ENCODE peak calls at places on chromosomes 1 and 21, in seven cellular contexts. One of them, this sample, is unnamed.
A peak's percentile ranks its signal among the peaks of the same experiment; 100 is the strongest.

GRCh38 chr1:96979287-96979686 is 257.7 kb downstream of the PTBP2 start:
- DNase-seq in neural progenitor cell: no peak
- DNase-seq in aorta: no peak
- DNase-seq in mesendoderm: no peak
- DNase-seq in heart left ventricle: no peak
- DNase-seq in transverse colon: no peak
- DNase-seq in suprapubic skin: no peak
- DNase-seq in this sample: no peak

GRCh38 chr1:36342426-36343185 is 19.2 kb upstream of the EVA1B start:
- DNase-seq in transverse colon: peak; percentile 65
- DNase-seq in aorta: peak; percentile 77
- DNase-seq in suprapubic skin: no peak
- DNase-seq in heart left ventricle: peak; percentile 53
- DNase-seq in mesendoderm: peak; percentile 53
- DNase-seq in neural progenitor cell: peak; percentile 62
- DNase-seq in this sample: no peak

GRCh38 chr1:62307516-62308492 is 11.4 kb downstream of the KANK4 start:
- DNase-seq in suprapubic skin: no peak
- DNase-seq in mesendoderm: peak; percentile 43
- DNase-seq in aorta: no peak
- DNase-seq in neural progenitor cell: no peak
- DNase-seq in heart left ventricle: no peak
- DNase-seq in transverse colon: no peak
- DNase-seq in this sample: no peak

GRCh38 chr1:1422465-1423244 is 1.6 kb upstream of the ANKRD65 start:
- DNase-seq in mesendoderm: peak; percentile 99
- DNase-seq in transverse colon: no peak
- DNase-seq in suprapubic skin: no peak
- DNase-seq in heart left ventricle: peak; percentile 23
- DNase-seq in neural progenitor cell: no peak
- DNase-seq in aorta: peak; percentile 24
- DNase-seq in this sample: peak; percentile 74

GRCh38 chr1:20153000-20153418 is 13.9 kb downstream of the PLA2G2F start:
- DNase-seq in transverse colon: no peak
- DNase-seq in heart left ventricle: peak; percentile 55
- DNase-seq in aorta: peak; percentile 80
- DNase-seq in neural progenitor cell: peak; percentile 30
- DNase-seq in mesendoderm: peak; percentile 81
- DNase-seq in suprapubic skin: peak; percentile 74
- DNase-seq in this sample: no peak

GRCh38 chr1:20250346-20250989 is 40.2 kb upstream of the VWA5B1 start:
- DNase-seq in aorta: no peak
- DNase-seq in transverse colon: peak; percentile 89
- DNase-seq in heart left ventricle: no peak
- DNase-seq in suprapubic skin: no peak
- DNase-seq in neural progenitor cell: no peak
- DNase-seq in mesendoderm: no peak
- DNase-seq in this sample: no peak

GRCh38 chr1:52266507-52266906 is 99.5 kb downstream of the CC2D1B start:
- DNase-seq in heart left ventricle: no peak
- DNase-seq in suprapubic skin: no peak
- DNase-seq in aorta: no peak
- DNase-seq in transverse colon: no peak
- DNase-seq in mesendoderm: no peak
- DNase-seq in neural progenitor cell: no peak
- DNase-seq in this sample: no peak

GRCh38 chr1:21955474-21956281 is 18.6 kb upstream of the HSPG2 start:
- DNase-seq in aorta: no peak
- DNase-seq in mesendoderm: peak; percentile 67
- DNase-seq in neural progenitor cell: no peak
- DNase-seq in suprapubic skin: no peak
- DNase-seq in heart left ventricle: peak; percentile 54
- DNase-seq in transverse colon: no peak
- DNase-seq in this sample: no peak

GRCh38 chr21:31945576-31945975 is 72.8 kb downstream of the HUNK start:
- DNase-seq in mesendoderm: no peak
- DNase-seq in transverse colon: no peak
- DNase-seq in suprapubic skin: no peak
- DNase-seq in neural progenitor cell: no peak
- DNase-seq in heart left ventricle: no peak
- DNase-seq in aorta: no peak
- DNase-seq in this sample: no peak

GRCh38 chr1:2604156-2604853 is 17.7 kb downstream of the PRXL2B start:
- DNase-seq in aorta: no peak
- DNase-seq in suprapubic skin: peak; percentile 42
- DNase-seq in mesendoderm: no peak
- DNase-seq in transverse colon: no peak
- DNase-seq in neural progenitor cell: no peak
- DNase-seq in heart left ventricle: peak; percentile 21
- DNase-seq in this sample: no peak

GRCh38 chr21:37829447-37829846 is 86.8 kb downstream of the KCNJ6 start:
- DNase-seq in heart left ventricle: no peak
- DNase-seq in aorta: no peak
- DNase-seq in suprapubic skin: no peak
- DNase-seq in mesendoderm: no peak
- DNase-seq in neural progenitor cell: no peak
- DNase-seq in transverse colon: peak; percentile 76
- DNase-seq in this sample: no peak

GRCh38 chr1:235503333-235504121 is 725 bp downstream of the B3GALNT2 start:
- DNase-seq in mesendoderm: peak; percentile 63
- DNase-seq in neural progenitor cell: peak; percentile 86
- DNase-seq in heart left ventricle: peak; percentile 66
- DNase-seq in transverse colon: peak; percentile 74
- DNase-seq in aorta: peak; percentile 71
- DNase-seq in suprapubic skin: peak; percentile 76
- DNase-seq in this sample: no peak

GRCh38 chr1:206695751-206696150 is 11.0 kb downstream of the MAPKAPK2 start:
- DNase-seq in transverse colon: no peak
- DNase-seq in suprapubic skin: no peak
- DNase-seq in aorta: no peak
- DNase-seq in mesendoderm: no peak
- DNase-seq in heart left ventricle: no peak
- DNase-seq in neural progenitor cell: no peak
- DNase-seq in this sample: peak; percentile 23

GRCh38 chr1:209835782-209836298 is 8.1 kb downstream of the UTP25 start:
- DNase-seq in suprapubic skin: no peak
- DNase-seq in mesendoderm: no peak
- DNase-seq in neural progenitor cell: no peak
- DNase-seq in aorta: no peak
- DNase-seq in transverse colon: no peak
- DNase-seq in heart left ventricle: no peak
- DNase-seq in this sample: no peak

GRCh38 chr1:34781071-34781843 is at the start of gene GJB3:
- DNase-seq in aorta: no peak
- DNase-seq in heart left ventricle: no peak
- DNase-seq in suprapubic skin: peak; percentile 58
- DNase-seq in transverse colon: peak; percentile 47
- DNase-seq in neural progenitor cell: peak; percentile 54
- DNase-seq in mesendoderm: peak; percentile 19
- DNase-seq in this sample: no peak

GRCh38 chr1:86466986-86467385 is 1.7 kb upstream of the CLCA1 start:
- DNase-seq in suprapubic skin: no peak
- DNase-seq in heart left ventricle: no peak
- DNase-seq in mesendoderm: no peak
- DNase-seq in transverse colon: no peak
- DNase-seq in neural progenitor cell: no peak
- DNase-seq in aorta: no peak
- DNase-seq in this sample: no peak

GRCh38 chr1:8862528-8862927 is 16.0 kb downstream of the ENO1 start:
- DNase-seq in aorta: no peak
- DNase-seq in transverse colon: no peak
- DNase-seq in heart left ventricle: no peak
- DNase-seq in suprapubic skin: no peak
- DNase-seq in neural progenitor cell: peak; percentile 71
- DNase-seq in mesendoderm: peak; percentile 81
- DNase-seq in this sample: no peak

GRCh38 chr1:50894340-50894739 is 65.7 kb downstream of the FAF1 start:
- DNase-seq in transverse colon: no peak
- DNase-seq in heart left ventricle: no peak
- DNase-seq in neural progenitor cell: no peak
- DNase-seq in mesendoderm: no peak
- DNase-seq in aorta: no peak
- DNase-seq in suprapubic skin: no peak
- DNase-seq in this sample: no peak

GRCh38 chr1:95067069-95067468 is 5.7 kb downstream of the ALG14 start:
- DNase-seq in neural progenitor cell: no peak
- DNase-seq in heart left ventricle: no peak
- DNase-seq in aorta: no peak
- DNase-seq in transverse colon: no peak
- DNase-seq in suprapubic skin: no peak
- DNase-seq in mesendoderm: no peak
- DNase-seq in this sample: no peak

GRCh38 chr1:21861602-21862429 is 49.8 kb downstream of the LDLRAD2 start:
- DNase-seq in neural progenitor cell: no peak
- DNase-seq in transverse colon: peak; percentile 35
- DNase-seq in heart left ventricle: no peak
- DNase-seq in aorta: no peak
- DNase-seq in mesendoderm: no peak
- DNase-seq in suprapubic skin: no peak
- DNase-seq in this sample: no peak

GRCh38 chr1:24452922-24453481 is 37.4 kb downstream of the NIPAL3 start:
- DNase-seq in transverse colon: no peak
- DNase-seq in aorta: no peak
- DNase-seq in heart left ventricle: no peak
- DNase-seq in neural progenitor cell: no peak
- DNase-seq in mesendoderm: no peak
- DNase-seq in suprapubic skin: no peak
- DNase-seq in this sample: no peak

GRCh38 chr1:32716312-32717126 is 13.9 kb upstream of the SYNC start:
- DNase-seq in suprapubic skin: peak; percentile 84
- DNase-seq in aorta: no peak
- DNase-seq in transverse colon: peak; percentile 98
- DNase-seq in neural progenitor cell: peak; percentile 86
- DNase-seq in mesendoderm: peak; percentile 98
- DNase-seq in heart left ventricle: peak; percentile 70
- DNase-seq in this sample: peak; percentile 98

DNA sequence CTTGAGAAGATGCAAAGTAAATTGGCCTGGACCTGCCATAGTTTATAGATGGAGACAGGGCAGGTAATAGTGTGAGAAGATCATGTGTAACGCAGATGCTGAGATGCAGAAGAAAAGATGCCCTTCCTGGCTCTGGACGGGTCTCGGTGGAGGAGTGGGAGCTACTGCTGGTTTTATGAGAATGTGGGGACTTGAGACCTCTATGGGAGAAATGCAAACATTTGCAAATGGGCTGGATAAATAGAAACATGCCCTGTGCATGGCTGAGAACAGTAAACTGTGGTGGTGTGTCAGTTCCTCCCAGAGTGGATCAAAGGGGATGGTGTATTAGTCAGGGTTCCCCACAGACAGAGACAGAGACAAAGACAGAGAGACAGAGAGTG is 21.9 kb downstream of the UBASH3A start:
- DNase-seq in transverse colon: no peak
- DNase-seq in heart left ventricle: no peak
- DNase-seq in neural progenitor cell: no peak
- DNase-seq in suprapubic skin: no peak
- DNase-seq in aorta: no peak
- DNase-seq in mesendoderm: no peak
- DNase-seq in this sample: no peak
- H3K4me3 ChIP-seq in transverse colon: no peak overlapping the region
- H3K4me3 ChIP-seq in heart left ventricle: no peak overlapping the region
- H3K4me3 ChIP-seq in neural progenitor cell: no peak overlapping the region
- H3K4me3 ChIP-seq in suprapubic skin: no peak overlapping the region
- H3K4me3 ChIP-seq in aorta: no peak overlapping the region
- H3K4me3 ChIP-seq in mesendoderm: no peak overlapping the region
- H3K4me3 ChIP-seq in this sample: no peak overlapping the region

GRCh38 chr1:215377736-215378135 is 189.4 kb upstream of the KCTD3 start:
- DNase-seq in neural progenitor cell: no peak
- DNase-seq in suprapubic skin: no peak
- DNase-seq in mesendoderm: no peak
- DNase-seq in aorta: no peak
- DNase-seq in transverse colon: no peak
- DNase-seq in heart left ventricle: no peak
- DNase-seq in this sample: no peak
- H3K27me3 ChIP-seq in neural progenitor cell: no peaks in the 10 kb centered on the region
- H3K27me3 ChIP-seq in suprapubic skin: no peaks in the 10 kb centered on the region
- H3K27me3 ChIP-seq in mesendoderm: no peaks in the 10 kb centered on the region
- H3K27me3 ChIP-seq in aorta: no peaks in the 10 kb centered on the region
- H3K27me3 ChIP-seq in transverse colon: no peaks in the 10 kb centered on the region
- H3K27me3 ChIP-seq in heart left ventricle: no peaks in the 10 kb centered on the region
- H3K27me3 ChIP-seq in this sample: no peaks in the 10 kb centered on the region

DNA sequence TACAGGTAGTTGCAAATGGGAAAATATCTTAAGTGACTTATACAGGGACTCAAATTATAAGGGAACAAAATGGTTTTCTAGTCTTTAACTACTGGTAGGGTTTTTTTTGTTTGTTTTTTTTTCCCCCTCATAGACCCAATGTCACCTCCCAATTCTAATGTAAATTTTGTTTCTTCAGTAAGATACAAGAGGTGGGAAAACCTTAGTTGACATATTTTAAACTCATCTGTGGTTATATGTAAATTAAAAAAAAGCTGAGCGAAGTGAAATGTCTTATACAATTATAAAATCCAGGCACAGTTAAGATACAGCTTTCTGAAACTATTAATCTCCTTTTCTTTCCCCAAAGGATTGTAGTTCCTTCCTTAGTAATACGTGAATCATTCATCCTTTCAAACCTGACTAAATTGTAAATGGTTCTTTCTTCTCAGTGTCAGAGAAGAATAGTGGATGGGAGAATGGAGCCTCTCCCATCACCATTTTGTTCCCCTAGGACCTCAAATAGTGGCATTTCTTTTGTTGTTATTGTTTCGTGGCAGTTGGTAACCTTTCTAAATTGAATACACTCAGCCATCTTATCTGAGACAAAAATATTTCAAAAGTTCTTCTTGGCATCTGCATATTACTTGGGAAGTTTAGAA is 11.2 kb downstream of the TSEN15 start:
- DNase-seq in transverse colon: no peak
- DNase-seq in heart left ventricle: no peak
- DNase-seq in neural progenitor cell: peak; percentile 33
- DNase-seq in suprapubic skin: no peak
- DNase-seq in aorta: no peak
- DNase-seq in mesendoderm: no peak
- DNase-seq in this sample: no peak
- H3K27ac ChIP-seq in transverse colon: no peak overlapping the region
- H3K27ac ChIP-seq in heart left ventricle: no peak overlapping the region
- H3K27ac ChIP-seq in neural progenitor cell: peak overlapping the region; percentile 87
- H3K27ac ChIP-seq in suprapubic skin: no peak overlapping the region
- H3K27ac ChIP-seq in aorta: no peak overlapping the region
- H3K27ac ChIP-seq in mesendoderm: no peak overlapping the region
- H3K27ac ChIP-seq in this sample: no peak overlapping the region

DNA sequence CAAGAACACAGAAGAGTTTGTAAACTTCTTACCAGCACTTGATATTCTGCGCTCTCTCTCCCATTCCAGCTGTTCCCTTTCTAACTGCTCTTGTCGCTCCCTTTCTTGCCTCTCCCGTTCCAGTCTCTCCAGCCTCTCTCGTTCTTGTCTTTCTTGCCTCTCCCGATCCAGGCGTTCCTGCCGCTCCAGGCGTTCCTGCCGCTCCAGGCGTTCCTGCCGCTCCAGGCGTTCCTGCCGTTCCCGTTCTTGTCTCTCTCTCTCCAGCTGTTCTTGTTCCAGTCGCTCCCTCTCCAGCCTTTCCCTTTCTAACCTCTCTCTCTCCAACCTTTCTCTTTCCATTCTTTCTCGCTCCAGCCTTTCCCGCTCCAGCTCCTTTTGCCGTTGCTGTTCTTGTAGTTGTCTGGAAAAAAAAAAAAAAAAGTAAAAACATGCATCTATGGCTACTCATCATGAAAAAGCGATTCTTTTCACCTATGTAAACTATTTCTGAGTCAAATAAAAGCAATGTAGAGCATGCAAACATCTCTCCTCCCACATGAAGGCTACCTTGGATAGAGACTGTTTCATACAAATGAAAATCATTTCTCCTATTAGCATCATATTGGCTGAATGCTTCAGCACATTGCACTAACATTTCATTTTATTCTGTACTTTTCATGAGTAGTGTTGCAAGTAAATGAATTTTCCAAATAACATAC is 91.5 kb upstream of the LBR start:
- DNase-seq in transverse colon: peak; percentile 15
- DNase-seq in heart left ventricle: peak; percentile 47
- DNase-seq in mesendoderm: peak; percentile 85
- DNase-seq in aorta: no peak
- DNase-seq in suprapubic skin: no peak
- DNase-seq in neural progenitor cell: peak; percentile 43
- DNase-seq in this sample: no peak
- H3K4me3 ChIP-seq in transverse colon: no peak overlapping the region
- H3K4me3 ChIP-seq in heart left ventricle: no peak overlapping the region
- H3K4me3 ChIP-seq in mesendoderm: no peak overlapping the region
- H3K4me3 ChIP-seq in aorta: no peak overlapping the region
- H3K4me3 ChIP-seq in suprapubic skin: no peak overlapping the region
- H3K4me3 ChIP-seq in neural progenitor cell: no peak overlapping the region
- H3K4me3 ChIP-seq in this sample: no peak overlapping the region

This sample was measured in RWPE2.